ENCODE peak calls at places on chromosomes 12 and 14, in nine cellular contexts. U is NCI-H1092, A is GM04503, H is NCI-H187, X is A549, E is fibroblast of mammary gland, C is AG20443, D is foreskin melanocyte, M is K562. T is an unnamed sample.

GRCh38 chr14:33943081-33943480 is 7.8 kb downstream of the EGLN3 start:
- DNase-seq in U (peak; percentile 97), A (no peak), H (peak; percentile 44), X (no peak), E (no peak), C (no peak), D (no peak), M (no peak), T (no peak)

GRCh38 chr12:119668315-119668651 is 350 bp downstream of the PRKAB1 start:
- DNase-seq in U (no peak), A (no peak), H (no peak), X (no peak), E (peak; percentile 22), C (no peak), D (no peak), M (no peak), T (no peak)

GRCh38 chr12:5706247-5706646 is 238.8 kb downstream of the ANO2 start:
- DNase-seq in U (no peak), A (no peak), H (no peak), X (no peak), E (no peak), C (no peak), D (no peak), M (no peak), T (no peak)

GRCh38 chr14:77457115-77457521 is 283 bp downstream of the VIPAS39 start:
- DNase-seq in U (no peak), A (no peak), H (no peak), X (no peak), E (peak; percentile 42), C (peak; percentile 44), D (no peak), M (no peak), T (no peak)

GRCh38 chr14:93008381-93008780 is 85.4 kb downstream of the CHGA start:
- DNase-seq in U (no peak), A (no peak), H (no peak), X (no peak), E (peak; percentile 87), C (peak; percentile 63), D (peak; percentile 96), M (peak; percentile 25), T (no peak)

GRCh38 chr14:90608925-90609324 is 207.3 kb downstream of the TTC7B start:
- DNase-seq in U (no peak), A (no peak), H (no peak), X (no peak), E (no peak), C (no peak), D (no peak), M (no peak), T (no peak)

GRCh38 chr14:34018564-34019244 is 67.8 kb upstream of the EGLN3 start:
- DNase-seq in U (no peak), A (no peak), H (no peak), X (no peak), E (peak; percentile 50), C (peak; percentile 21), D (no peak), M (no peak), T (no peak)

GRCh38 chr12:9024512-9024911 is 35.2 kb downstream of the KLRG1 start:
- DNase-seq in U (no peak), A (no peak), H (no peak), X (no peak), E (no peak), C (no peak), D (no peak), M (no peak), T (no peak)

GRCh38 chr14:96265387-96265786 is 9.4 kb downstream of the BDKRB1 start:
- DNase-seq in U (peak; percentile 55), A (no peak), H (peak; percentile 19), X (no peak), E (no peak), C (no peak), D (no peak), M (no peak), T (no peak)

T was measured in HuH-7.5.